ENCODE peak calls at places on chromosomes 2 and 18, in five cellular contexts. One of them, this sample, is unnamed.

GRCh38 chr2:144683063-144683740 is 163.3 kb upstream of the ZEB2 start:
- DNase-seq in neuronal stem cell: no peak
- DNase-seq in mesenchymal stem cell: no peak
- DNase-seq in H1: no peak
- DNase-seq in trophoblast cell: no peak
- DNase-seq in this sample: no peak

GRCh38 chr18:33355263-33355662 is 85.3 kb downstream of the CCDC178 start:
- DNase-seq in H1: no peak
- DNase-seq in trophoblast cell: no peak
- DNase-seq in mesenchymal stem cell: no peak
- DNase-seq in neuronal stem cell: no peak
- DNase-seq in this sample: no peak

GRCh38 chr18:74281011-74281638 is 10.6 kb downstream of the CYB5A start:
- DNase-seq in neuronal stem cell: no peak
- DNase-seq in trophoblast cell: no peak
- DNase-seq in mesenchymal stem cell: no peak
- DNase-seq in H1: peak; percentile 61
- DNase-seq in this sample: peak; percentile 86

GRCh38 chr2:101190753-101191516 is 39.8 kb upstream of the TBC1D8 start:
- DNase-seq in mesenchymal stem cell: no peak
- DNase-seq in trophoblast cell: peak; percentile 38
- DNase-seq in H1: no peak
- DNase-seq in neuronal stem cell: no peak
- DNase-seq in this sample: no peak

GRCh38 chr2:112087346-112088020 is 32.4 kb downstream of the TMEM87B start:
- DNase-seq in trophoblast cell: no peak
- DNase-seq in mesenchymal stem cell: no peak
- DNase-seq in neuronal stem cell: no peak
- DNase-seq in H1: no peak
- DNase-seq in this sample: no peak

GRCh38 chr2:163734401-163734800 is 1.4 kb downstream of the FIGN start:
- DNase-seq in trophoblast cell: no peak
- DNase-seq in H1: no peak
- DNase-seq in neuronal stem cell: no peak
- DNase-seq in mesenchymal stem cell: peak; percentile 34
- DNase-seq in this sample: no peak

GRCh38 chr2:6196461-6196860 is 504.3 kb downstream of the SOX11 start:
- DNase-seq in neuronal stem cell: no peak
- DNase-seq in mesenchymal stem cell: peak; percentile 30
- DNase-seq in trophoblast cell: peak; percentile 76
- DNase-seq in H1: no peak
- DNase-seq in this sample: no peak

GRCh38 chr18:9741821-9742541 is 33.9 kb downstream of the RAB31 start:
- DNase-seq in neuronal stem cell: no peak
- DNase-seq in mesenchymal stem cell: peak; percentile 85
- DNase-seq in H1: no peak
- DNase-seq in trophoblast cell: no peak
- DNase-seq in this sample: peak; percentile 81

GRCh38 chr2:3605013-3605961 is 10.4 kb downstream of the COLEC11 start:
- DNase-seq in trophoblast cell: peak; percentile 25
- DNase-seq in neuronal stem cell: no peak
- DNase-seq in mesenchymal stem cell: no peak
- DNase-seq in H1: peak; percentile 39
- DNase-seq in this sample: no peak

GRCh38 chr2:30662268-30663131 is 144.7 kb downstream of the CAPN13 start:
- DNase-seq in H1: peak; percentile 16
- DNase-seq in neuronal stem cell: no peak
- DNase-seq in trophoblast cell: peak; percentile 79
- DNase-seq in mesenchymal stem cell: peak; percentile 43
- DNase-seq in this sample: peak; percentile 25

GRCh38 chr2:129396980-129397599 is 582.4 kb upstream of the RAB6C start:
- DNase-seq in H1: no peak
- DNase-seq in neuronal stem cell: peak; percentile 35
- DNase-seq in trophoblast cell: peak; percentile 31
- DNase-seq in mesenchymal stem cell: peak; percentile 15
- DNase-seq in this sample: peak; percentile 77

GRCh38 chr2:158011055-158011771 is 90.5 kb upstream of the UPP2 start:
- DNase-seq in H1: no peak
- DNase-seq in trophoblast cell: peak; percentile 50
- DNase-seq in neuronal stem cell: no peak
- DNase-seq in mesenchymal stem cell: peak; percentile 44
- DNase-seq in this sample: peak; percentile 84

GRCh38 chr2:23273786-23274185 is 111.2 kb upstream of the KLHL29 start:
- DNase-seq in H1: no peak
- DNase-seq in neuronal stem cell: no peak
- DNase-seq in mesenchymal stem cell: no peak
- DNase-seq in trophoblast cell: peak; percentile 53
- DNase-seq in this sample: no peak

GRCh38 chr2:47041065-47041464 is 114.0 kb downstream of the STPG4 start:
- DNase-seq in neuronal stem cell: no peak
- DNase-seq in trophoblast cell: no peak
- DNase-seq in H1: no peak
- DNase-seq in mesenchymal stem cell: peak; percentile 50
- DNase-seq in this sample: no peak

GRCh38 chr2:221388891-221389290 is 183.2 kb downstream of the EPHA4 start:
- DNase-seq in trophoblast cell: no peak
- DNase-seq in mesenchymal stem cell: no peak
- DNase-seq in H1: no peak
- DNase-seq in neuronal stem cell: no peak
- DNase-seq in this sample: no peak

GRCh38 chr2:173106959-173107628 is 31.4 kb downstream of the MAP3K20 start:
- DNase-seq in neuronal stem cell: no peak
- DNase-seq in trophoblast cell: no peak
- DNase-seq in H1: no peak
- DNase-seq in mesenchymal stem cell: no peak
- DNase-seq in this sample: no peak
- H3K4ac ChIP-seq in neuronal stem cell: no peak overlapping the region
- H3K4ac ChIP-seq in trophoblast cell: no peak overlapping the region
- H3K4ac ChIP-seq in H1: no peak overlapping the region
- H3K4ac ChIP-seq in mesenchymal stem cell: no peak overlapping the region
- H3K4ac ChIP-seq in this sample: no peak overlapping the region

GRCh38 chr18:46252754-46253153 is 148.6 kb downstream of the HAUS1 start:
- DNase-seq in trophoblast cell: no peak
- DNase-seq in H1: no peak
- DNase-seq in neuronal stem cell: no peak
- DNase-seq in mesenchymal stem cell: peak; percentile 39
- DNase-seq in this sample: no peak
- H3K4me2 ChIP-seq in trophoblast cell: no peak overlapping the region
- H3K4me2 ChIP-seq in H1: no peak overlapping the region
- H3K4me2 ChIP-seq in neuronal stem cell: no peak overlapping the region
- H3K4me2 ChIP-seq in mesenchymal stem cell: no peak overlapping the region
- H3K4me2 ChIP-seq in this sample: no peak overlapping the region

GRCh38 chr2:229704231-229704630 is 10.1 kb downstream of the DNER start:
- DNase-seq in trophoblast cell: no peak
- DNase-seq in H1: no peak
- DNase-seq in mesenchymal stem cell: no peak
- DNase-seq in neuronal stem cell: no peak
- DNase-seq in this sample: no peak

GRCh38 chr2:229713371-229714079 is 830 bp downstream of the DNER start:
- DNase-seq in neuronal stem cell: peak; percentile 59
- DNase-seq in trophoblast cell: no peak
- DNase-seq in H1: peak; percentile 84
- DNase-seq in mesenchymal stem cell: peak; percentile 6
- DNase-seq in this sample: peak; percentile 70

GRCh38 chr2:229712125-229712524 is 2.2 kb downstream of the DNER start:
- DNase-seq in mesenchymal stem cell: peak; percentile 11
- DNase-seq in neuronal stem cell: no peak
- DNase-seq in H1: no peak
- DNase-seq in trophoblast cell: no peak
- DNase-seq in this sample: no peak

GRCh38 chr2:229714080-229714735 is at the start of gene DNER:
- DNase-seq in trophoblast cell: peak; percentile 24
- DNase-seq in H1: no peak
- DNase-seq in neuronal stem cell: peak; percentile 52
- DNase-seq in mesenchymal stem cell: no peak
- DNase-seq in this sample: peak; percentile 70

DNA sequence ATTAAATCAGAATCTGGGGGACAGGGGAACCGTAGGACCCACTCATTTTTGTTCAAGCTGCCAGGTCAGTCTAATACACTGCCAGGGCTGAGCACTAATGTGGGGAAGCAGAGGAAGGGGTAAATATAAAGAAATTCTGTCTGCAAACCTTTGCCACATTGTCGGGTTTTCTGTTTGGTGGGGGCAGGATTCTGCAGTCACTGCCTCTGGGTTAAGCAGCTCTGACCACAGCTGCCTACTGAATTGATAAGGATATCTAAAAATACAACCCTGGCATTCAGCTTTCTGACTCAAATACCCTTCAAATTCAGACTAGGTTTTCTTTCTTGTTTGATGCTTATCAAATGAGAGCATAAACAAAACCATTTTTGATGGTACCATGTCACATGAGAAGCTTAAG is 6.0 kb downstream of the DNER start:
- DNase-seq in neuronal stem cell: no peak
- DNase-seq in mesenchymal stem cell: no peak
- DNase-seq in H1: no peak
- DNase-seq in trophoblast cell: no peak
- DNase-seq in this sample: no peak
- H2BK12ac ChIP-seq in neuronal stem cell: no peak overlapping the region
- H2BK12ac ChIP-seq in mesenchymal stem cell: no peak overlapping the region
- H2BK12ac ChIP-seq in H1: no peak overlapping the region
- H2BK12ac ChIP-seq in trophoblast cell: no peak overlapping the region
- H2BK12ac ChIP-seq in this sample: no peak overlapping the region

DNA sequence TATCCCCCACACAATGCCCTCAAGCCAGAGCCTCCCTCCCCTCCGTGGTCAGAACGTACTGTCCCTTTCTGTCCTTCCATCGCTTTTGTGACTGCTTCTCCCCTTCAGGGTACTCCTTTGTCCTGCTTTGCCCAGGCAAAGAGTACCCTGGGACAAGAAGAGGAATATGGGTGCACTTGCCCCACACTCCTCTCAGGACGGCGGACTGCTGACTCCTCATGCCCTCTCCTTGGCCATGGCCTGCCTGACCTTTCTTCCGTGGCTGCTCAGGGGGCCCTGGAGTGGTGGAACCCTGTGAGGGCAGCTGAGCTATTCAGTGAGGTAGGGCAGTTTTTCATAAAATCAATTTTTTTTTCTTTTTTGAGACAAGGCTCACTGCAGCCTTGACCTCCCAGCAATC is 18.7 kb downstream of the C2orf74 start:
- DNase-seq in trophoblast cell: no peak
- DNase-seq in mesenchymal stem cell: no peak
- DNase-seq in neuronal stem cell: no peak
- DNase-seq in H1: peak; percentile 39
- DNase-seq in this sample: no peak
- H3K4ac ChIP-seq in trophoblast cell: no peak overlapping the region
- H3K4ac ChIP-seq in mesenchymal stem cell: no peak overlapping the region
- H3K4ac ChIP-seq in neuronal stem cell: no peak overlapping the region
- H3K4ac ChIP-seq in H1: no peak overlapping the region
- H3K4ac ChIP-seq in this sample: no peak overlapping the region

GRCh38 chr2:226031078-226031937 is 631.8 kb downstream of the NYAP2 start:
- DNase-seq in neuronal stem cell: peak; percentile 90
- DNase-seq in trophoblast cell: peak; percentile 8
- DNase-seq in mesenchymal stem cell: peak; percentile 84
- DNase-seq in H1: peak; percentile 82
- DNase-seq in this sample: peak; percentile 83
- H3K4me2 ChIP-seq in neuronal stem cell: peak overlapping the region; percentile 69
- H3K4me2 ChIP-seq in trophoblast cell: peak overlapping the region; percentile 93
- H3K4me2 ChIP-seq in mesenchymal stem cell: peak overlapping the region; percentile 88
- H3K4me2 ChIP-seq in H1: peak overlapping the region; percentile 78
- H3K4me2 ChIP-seq in this sample: peak overlapping the region; percentile 61

GRCh38 chr2:111062417-111062816 is 58.3 kb upstream of the BCL2L11 start:
- DNase-seq in H1: no peak
- DNase-seq in trophoblast cell: no peak
- DNase-seq in neuronal stem cell: no peak
- DNase-seq in mesenchymal stem cell: no peak
- DNase-seq in this sample: no peak
- H2BK12ac ChIP-seq in H1: no peak overlapping the region
- H2BK12ac ChIP-seq in trophoblast cell: no peak overlapping the region
- H2BK12ac ChIP-seq in neuronal stem cell: no peak overlapping the region
- H2BK12ac ChIP-seq in mesenchymal stem cell: no peak overlapping the region
- H2BK12ac ChIP-seq in this sample: no peak overlapping the region

GRCh38 chr2:8938384-8938783 is 65.1 kb downstream of the MBOAT2 start:
- DNase-seq in mesenchymal stem cell: no peak
- DNase-seq in H1: no peak
- DNase-seq in trophoblast cell: no peak
- DNase-seq in neuronal stem cell: no peak
- DNase-seq in this sample: no peak
- H3K4ac ChIP-seq in mesenchymal stem cell: no peak overlapping the region
- H3K4ac ChIP-seq in H1: no peak overlapping the region
- H3K4ac ChIP-seq in trophoblast cell: no peak overlapping the region
- H3K4ac ChIP-seq in neuronal stem cell: no peak overlapping the region
- H3K4ac ChIP-seq in this sample: no peak overlapping the region

GRCh38 chr18:70578480-70578879 is 289.6 kb downstream of the SOCS6 start:
- DNase-seq in mesenchymal stem cell: no peak
- DNase-seq in H1: peak; percentile 95
- DNase-seq in trophoblast cell: no peak
- DNase-seq in neuronal stem cell: peak; percentile 23
- DNase-seq in this sample: peak; percentile 80

GRCh38 chr18:70576281-70577022 is 287.6 kb downstream of the SOCS6 start:
- DNase-seq in mesenchymal stem cell: no peak
- DNase-seq in neuronal stem cell: peak; percentile 20
- DNase-seq in trophoblast cell: no peak
- DNase-seq in H1: no peak
- DNase-seq in this sample: no peak

GRCh38 chr18:70577023-70577420 is 288.2 kb downstream of the SOCS6 start:
- DNase-seq in H1: no peak
- DNase-seq in neuronal stem cell: no peak
- DNase-seq in trophoblast cell: no peak
- DNase-seq in mesenchymal stem cell: no peak
- DNase-seq in this sample: no peak
- H3K4me2 ChIP-seq in H1: no peak overlapping the region
- H3K4me2 ChIP-seq in neuronal stem cell: no peak overlapping the region
- H3K4me2 ChIP-seq in trophoblast cell: no peak overlapping the region
- H3K4me2 ChIP-seq in mesenchymal stem cell: no peak overlapping the region
- H3K4me2 ChIP-seq in this sample: no peak overlapping the region

DNA sequence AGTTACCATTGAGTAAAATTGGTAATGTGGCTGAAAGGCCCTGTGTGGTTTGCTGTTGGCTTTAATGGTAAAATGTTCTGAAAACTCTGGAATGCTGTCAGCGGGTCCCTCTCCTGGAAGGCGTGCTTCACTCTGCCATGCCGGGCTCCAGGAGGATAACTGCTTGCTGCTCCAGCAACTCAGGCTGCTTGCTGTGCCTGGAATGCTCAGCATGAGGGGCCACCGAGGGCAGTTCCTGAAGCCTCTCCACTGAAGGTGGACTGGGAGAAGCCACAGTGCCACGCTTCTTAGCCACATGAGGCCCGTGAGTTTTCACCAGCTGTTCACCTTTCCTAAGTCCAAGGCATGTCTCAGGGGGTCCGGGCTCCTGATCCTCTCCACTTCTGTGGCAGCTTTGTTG is 90.4 kb upstream of the FAM110C start:
- DNase-seq in trophoblast cell: no peak
- DNase-seq in neuronal stem cell: no peak
- DNase-seq in mesenchymal stem cell: no peak
- DNase-seq in H1: no peak
- DNase-seq in this sample: peak; percentile 61
- H2BK12ac ChIP-seq in trophoblast cell: no peak overlapping the region
- H2BK12ac ChIP-seq in neuronal stem cell: no peak overlapping the region
- H2BK12ac ChIP-seq in mesenchymal stem cell: no peak overlapping the region
- H2BK12ac ChIP-seq in H1: no peak overlapping the region
- H2BK12ac ChIP-seq in this sample: no peak overlapping the region

GRCh38 chr18:38611036-38611964 is 1045.7 kb upstream of the CELF4 start:
- DNase-seq in neuronal stem cell: no peak
- DNase-seq in mesenchymal stem cell: peak; percentile 50
- DNase-seq in trophoblast cell: peak; percentile 38
- DNase-seq in H1: no peak
- DNase-seq in this sample: no peak
- H3K4ac ChIP-seq in neuronal stem cell: no peak overlapping the region
- H3K4ac ChIP-seq in mesenchymal stem cell: no peak overlapping the region
- H3K4ac ChIP-seq in trophoblast cell: no peak overlapping the region
- H3K4ac ChIP-seq in H1: no peak overlapping the region
- H3K4ac ChIP-seq in this sample: no peak overlapping the region